ENCODE peak calls at places on chromosomes 1 and 21, in ten cellular contexts. O is nephron progenitor cell; C is psoas muscle; I is activated CD4-positive, alpha-beta memory T cell treated with anti-CD3 and anti-CD28 coated beads for 36 hours; A is frontal cortex; T is GM13977; H is stimulated activated CD4-positive, alpha-beta T cell treated with anti-CD3 and anti-CD28 coated beads, Interleukin-2, amount 100 ng/mL, for 48 hours; N is adrenal gland; G is kidney tubule cell; R is heart left ventricle. S is an unnamed sample.

GRCh38 chr1:202967684-202968281 is 726 bp upstream of the CYB5R1 start:
- DNase-seq in O (no peak), C (no peak), I (peak), A (peak), T (peak), H (no peak), N (no peak), G (peak), R (no peak), S (no peak)

GRCh38 chr1:231241751-231242150 is 739 bp downstream of the GNPAT start:
- DNase-seq in O (peak), C (no peak), I (peak), A (no peak), T (peak), H (no peak), N (peak), G (peak), R (no peak), S (peak)

GRCh38 chr21:30518876-30519275 is 16.9 kb upstream of the KRTAP19-5 start:
- DNase-seq in O (no peak), C (no peak), I (no peak), A (no peak), T (no peak), H (no peak), N (no peak), G (peak), R (no peak), S (peak)

GRCh38 chr1:183598386-183598785 is 8.1 kb upstream of the NCF2 start:
- DNase-seq in O (no peak), C (no peak), I (no peak), A (no peak), T (no peak), H (no peak), N (no peak), G (no peak), R (no peak), S (no peak)

GRCh38 chr1:17185485-17185860 is 19.5 kb upstream of the PADI1 start:
- DNase-seq in O (no peak), C (no peak), I (no peak), A (no peak), T (no peak), H (no peak), N (no peak), G (no peak), R (no peak), S (no peak)

GRCh38 chr1:99566290-99567021 is 79.5 kb upstream of the PALMD start:
- DNase-seq in O (no peak), C (no peak), I (no peak), A (no peak), T (no peak), H (no peak), N (no peak), G (no peak), R (no peak), S (no peak)

GRCh38 chr1:205701891-205702290 is 21.6 kb upstream of the SLC45A3 start:
- DNase-seq in O (no peak), C (no peak), I (no peak), A (no peak), T (no peak), H (no peak), N (no peak), G (no peak), R (no peak), S (no peak)

GRCh38 chr1:236523704-236524141 is at the start of gene LGALS8:
- DNase-seq in O (peak), C (peak), I (peak), A (peak), T (peak), H (peak), N (peak), G (peak), R (peak), S (peak)

GRCh38 chr21:33434770-33435360 is 31.7 kb downstream of the IFNGR2 start:
- DNase-seq in O (no peak), C (no peak), I (peak), A (no peak), T (peak), H (peak), N (no peak), G (peak), R (no peak), S (peak)

GRCh38 chr1:26094677-26095383 is 16.8 kb upstream of the PDIK1L start:
- DNase-seq in O (peak), C (peak), I (no peak), A (no peak), T (no peak), H (no peak), N (peak), G (peak), R (peak), S (no peak)

GRCh38 chr1:66478116-66478515 is 55.8 kb upstream of the SGIP1 start:
- DNase-seq in O (no peak), C (no peak), I (no peak), A (no peak), T (no peak), H (no peak), N (no peak), G (peak), R (no peak), S (peak)

GRCh38 chr1:223531742-223532341 is 133.7 kb downstream of the CAPN8 start:
- DNase-seq in O (peak), C (peak), I (peak), A (no peak), T (peak), H (peak), N (peak), G (peak), R (no peak), S (peak)

GRCh38 chr1:94628174-94628843 is 86.8 kb upstream of the F3 start:
- DNase-seq in O (no peak), C (no peak), I (no peak), A (no peak), T (no peak), H (no peak), N (no peak), G (no peak), R (no peak), S (no peak)

S was measured in mammary epithelial cell.